ENCODE peak calls at places on chromosomes 2 and 18, in five cellular contexts. A is H1, J is neural progenitor cell, F is GM23248, E is fibroblast of lung. W is an unnamed sample.

GRCh38 chr2:119649364-119649917 is 29.6 kb upstream of the TMEM177 start:
- DNase-seq in A (no peak), J (no peak), F (peak; percentile 36), E (peak; percentile 52), W (peak; percentile 56)

GRCh38 chr18:70365361-70365760 is 76.5 kb downstream of the SOCS6 start:
- DNase-seq in A (no peak), J (no peak), F (peak; percentile 29), E (no peak), W (no peak)

GRCh38 chr18:69789794-69790193 is 157.9 kb downstream of the CD226 start:
- DNase-seq in A (no peak), J (peak; percentile 7), F (no peak), E (no peak), W (no peak)

GRCh38 chr2:121335294-121336290 is 50.6 kb upstream of the TFCP2L1 start:
- DNase-seq in A (peak; percentile 59), J (no peak), F (no peak), E (no peak), W (no peak)

GRCh38 chr2:218896501-218897393 is 16.1 kb downstream of the WNT10A start:
- DNase-seq in A (peak; percentile 69), J (peak; percentile 58), F (no peak), E (no peak), W (peak; percentile 69)

GRCh38 chr2:133097666-133098065 is 427.7 kb upstream of the LYPD1 start:
- DNase-seq in A (no peak), J (no peak), F (peak; percentile 16), E (peak; percentile 17), W (peak; percentile 5)

GRCh38 chr2:56211048-56211447 is 27.3 kb downstream of the CCDC85A start:
- DNase-seq in A (no peak), J (no peak), F (no peak), E (no peak), W (peak; percentile 9)

GRCh38 chr2:60283633-60284032 is 269.8 kb downstream of the BCL11A start:
- DNase-seq in A (no peak), J (no peak), F (no peak), E (no peak), W (no peak)

GRCh38 chr2:86786001-86786536 is 4.6 kb downstream of the CD8A start:
- DNase-seq in A (no peak), J (no peak), F (no peak), E (no peak), W (no peak)

GRCh38 chr2:23541453-23542334 is 156.7 kb downstream of the KLHL29 start:
- DNase-seq in A (no peak), J (no peak), F (peak; percentile 49), E (no peak), W (no peak)

GRCh38 chr2:186426153-186427016 is 59.7 kb upstream of the ZC3H15 start:
- DNase-seq in A (no peak), J (no peak), F (no peak), E (peak; percentile 9), W (peak; percentile 48)

GRCh38 chr2:9757430-9758287 is 85.6 kb upstream of the TAF1B start:
- DNase-seq in A (no peak), J (peak; percentile 77), F (peak; percentile 72), E (peak; percentile 39), W (no peak)

GRCh38 chr18:26190506-26190905 is 35.7 kb upstream of the TAF4B start:
- DNase-seq in A (no peak), J (no peak), F (no peak), E (no peak), W (no peak)

GRCh38 chr2:226698671-226699070 is 100.9 kb downstream of the IRS1 start:
- DNase-seq in A (no peak), J (no peak), F (no peak), E (no peak), W (no peak)

DNA sequence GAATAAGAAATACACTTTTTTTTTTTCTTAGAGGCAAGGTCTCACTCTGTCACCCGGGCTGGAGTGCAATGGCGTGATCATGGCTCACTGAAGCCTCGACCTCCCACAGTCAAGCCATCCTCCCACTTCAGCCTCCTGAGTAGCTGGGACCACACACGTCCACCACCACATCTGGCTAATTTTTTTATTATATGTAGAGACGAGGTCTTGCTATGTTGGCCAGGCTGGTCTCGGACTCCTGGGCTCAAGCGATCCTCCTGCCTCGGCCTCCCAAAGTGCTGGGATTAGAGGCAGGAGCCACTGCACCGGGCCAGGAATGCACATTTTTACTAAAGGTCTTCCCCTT is 2.4 kb downstream of the TGOLN2 start:
- DNase-seq in A (no peak), J (no peak), F (no peak), E (no peak), W (no peak)
- H3K9ac ChIP-seq in A (no peak overlapping the region), J (no peak overlapping the region), F (peak overlapping the region; percentile 90), E (no peak overlapping the region), W (peak overlapping the region; percentile 89)

GRCh38 chr2:99337931-99338580 is 867 bp downstream of the EIF5B start:
- DNase-seq in A (no peak), J (peak; percentile 8), F (peak; percentile 45), E (peak; percentile 18), W (peak; percentile 19)
- H3K27ac ChIP-seq in A (no peak overlapping the region), J (no peak overlapping the region), F (peak overlapping the region; percentile 85), E (peak overlapping the region; percentile 83), W (peak overlapping the region; percentile 2)

GRCh38 chr2:170817247-170817998 is 736 bp downstream of the GAD1 start:
- DNase-seq in A (peak; percentile 76), J (peak; percentile 56), F (peak; percentile 54), E (peak; percentile 27), W (peak; percentile 34)
- TF ChIP-seq EZH2 in A (peak; percentile 89), J (peak; percentile 76), F (peak; percentile 39), E (peak; percentile 96), W (no peak)

GRCh38 chr2:28833740-28834139 is 23.1 kb downstream of the SPDYA start:
- DNase-seq in A (no peak), J (no peak), F (no peak), E (no peak), W (no peak)

GRCh38 chr2:28824870-28825269 is 14.2 kb downstream of the SPDYA start:
- DNase-seq in A (no peak), J (no peak), F (no peak), E (no peak), W (no peak)

GRCh38 chr2:28824207-28824606 is 13.6 kb downstream of the SPDYA start:
- DNase-seq in A (no peak), J (no peak), F (no peak), E (no peak), W (no peak)

GRCh38 chr2:28828382-28828781 is 17.7 kb downstream of the SPDYA start:
- DNase-seq in A (no peak), J (no peak), F (peak; percentile 13), E (no peak), W (no peak)
- H3K9ac ChIP-seq in A (no peak overlapping the region), J (no peak overlapping the region), F (no peak overlapping the region), E (no peak overlapping the region), W (no peak overlapping the region)

DNA sequence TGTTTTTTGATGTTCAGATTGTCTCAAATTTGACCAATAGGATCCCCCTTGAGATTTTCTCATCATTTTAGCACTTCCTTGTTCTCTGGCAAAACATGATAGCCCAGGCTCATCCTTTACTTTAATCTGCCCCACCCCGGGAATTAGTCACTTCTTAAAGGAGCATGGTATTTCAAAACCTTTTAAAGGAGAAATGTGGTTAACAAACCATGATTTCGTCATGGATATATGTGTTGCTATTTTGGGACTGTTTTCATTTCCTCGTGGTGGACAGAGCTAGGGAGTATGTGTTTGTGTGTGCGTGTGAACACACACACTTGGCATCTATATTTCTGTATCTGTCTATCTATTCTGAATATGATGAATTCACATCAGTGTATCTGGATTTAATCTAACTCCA is 128.1 kb downstream of the BIRC6 start:
- DNase-seq in A (no peak), J (no peak), F (peak; percentile 97), E (peak; percentile 96), W (peak; percentile 80)
- H3K27ac ChIP-seq in A (no peak overlapping the region), J (no peak overlapping the region), F (peak overlapping the region; percentile 97), E (peak overlapping the region; percentile 68), W (peak overlapping the region; percentile 46)

DNA sequence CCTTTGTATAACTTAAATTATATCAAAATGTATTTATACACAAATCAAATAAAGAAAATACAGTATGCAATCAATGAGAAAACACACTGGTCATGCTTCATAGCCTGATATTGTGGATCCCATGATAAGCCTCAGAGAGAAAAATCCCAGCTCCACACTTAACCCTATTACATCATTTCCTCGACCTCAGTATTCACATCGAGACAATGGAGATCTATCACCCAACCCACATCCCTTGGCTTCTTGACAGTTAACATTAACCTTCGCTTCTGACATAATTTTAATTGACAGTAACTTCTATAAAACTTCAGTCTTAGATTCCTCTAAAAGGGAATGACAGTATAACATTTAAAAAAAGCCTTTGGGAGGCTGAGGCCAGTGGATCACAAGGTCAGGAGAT is 11.6 kb downstream of the TMX3 start:
- DNase-seq in A (no peak), J (no peak), F (no peak), E (no peak), W (no peak)
- TF ChIP-seq EZH2 in A (no peak), J (no peak), F (no peak), E (no peak), W (no peak)

DNA sequence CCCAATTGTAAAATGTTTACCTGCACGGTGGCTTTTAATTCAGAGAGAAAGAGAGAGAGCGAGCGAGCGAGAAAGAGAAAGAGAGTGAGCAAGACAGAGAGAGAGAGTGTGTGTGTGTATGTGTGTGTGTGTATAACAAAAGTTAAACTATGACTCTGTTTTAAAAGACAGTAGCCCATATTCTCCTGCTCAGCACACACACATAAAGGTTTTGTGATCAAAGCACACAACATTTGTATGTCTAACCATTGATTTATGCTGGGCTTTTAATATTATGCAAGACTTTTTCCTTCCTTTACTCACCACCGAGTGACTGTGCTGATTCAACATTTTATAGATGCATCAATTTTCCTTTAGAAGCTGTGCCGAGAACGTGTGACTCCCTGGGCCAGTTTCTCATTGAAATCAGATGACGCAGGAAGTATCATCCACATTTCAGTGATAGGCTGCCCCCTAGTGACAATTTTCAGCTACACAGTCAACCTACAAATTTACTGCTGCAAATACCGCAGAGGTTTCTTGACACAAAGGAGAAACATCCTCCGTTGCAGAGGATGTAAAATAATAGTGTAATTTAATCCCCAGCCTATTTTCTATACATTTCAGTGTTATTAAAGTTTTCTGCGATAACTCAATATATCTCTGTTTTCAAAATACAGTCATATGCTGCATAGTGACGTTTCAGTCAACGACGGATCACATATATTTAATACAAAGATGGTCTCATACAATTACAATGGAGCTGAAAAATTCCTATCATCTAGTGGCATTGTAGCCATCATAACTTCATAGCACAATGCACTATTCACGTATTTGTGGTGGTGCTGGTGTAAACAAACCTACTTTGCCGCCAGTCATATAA is 165.9 kb upstream of the TANK start:
- DNase-seq in A (peak; percentile 85), J (peak; percentile 80), F (peak; percentile 96), E (peak; percentile 95), W (peak; percentile 92)
- H3K9ac ChIP-seq in A (no peak overlapping the region), J (no peak overlapping the region), F (peak overlapping the region; percentile 19), E (no peak overlapping the region), W (no peak overlapping the region)